ENCODE peak calls at places on chromosomes 13 and 19, in seven cellular contexts. Y is right lobe of liver, D is suprapubic skin, H is breast epithelium, S is stomach, Q is body of pancreas, U is ovary. Z is an unnamed sample.

GRCh38 chr13:30702006-30702405 is 33.3 kb upstream of the ALOX5AP start:
- DNase-seq in Y (no peak), D (no peak), H (no peak), S (no peak), Q (no peak), U (no peak), Z (no peak)

GRCh38 chr19:31255863-31256600 is 93.2 kb downstream of the TSHZ3 start:
- DNase-seq in Y (no peak), D (no peak), H (no peak), S (no peak), Q (no peak), U (no peak), Z (no peak)

GRCh38 chr13:62357887-62358645 is 942.4 kb upstream of the PCDH20 start:
- DNase-seq in Y (no peak), D (no peak), H (no peak), S (no peak), Q (no peak), U (no peak), Z (no peak)

GRCh38 chr19:10334340-10335148 is 1.2 kb upstream of the RAVER1 start:
- DNase-seq in Y (peak; percentile 96), D (peak; percentile 97), H (peak; percentile 98), S (peak; percentile 97), Q (peak; percentile 98), U (peak; percentile 96), Z (peak; percentile 90)

GRCh38 chr13:74647211-74647610 is 513.0 kb upstream of the KLF12 start:
- DNase-seq in Y (no peak), D (no peak), H (no peak), S (no peak), Q (no peak), U (no peak), Z (no peak)

GRCh38 chr19:6108721-6109633 is 1.3 kb downstream of the RFX2 start:
- DNase-seq in Y (peak; percentile 56), D (no peak), H (peak; percentile 60), S (peak; percentile 32), Q (peak; percentile 34), U (peak; percentile 79), Z (peak; percentile 93)

GRCh38 chr13:38180100-38180499 is 169.6 kb upstream of the UFM1 start:
- DNase-seq in Y (no peak), D (no peak), H (no peak), S (no peak), Q (no peak), U (no peak), Z (no peak)

GRCh38 chr13:82356667-82357066 is 1525.6 kb downstream of the SLITRK1 start:
- DNase-seq in Y (no peak), D (no peak), H (no peak), S (no peak), Q (no peak), U (no peak), Z (no peak)

GRCh38 chr19:42547927-42548326 is 19.6 kb upstream of the CEACAM1 start:
- DNase-seq in Y (no peak), D (peak; percentile 35), H (no peak), S (no peak), Q (no peak), U (no peak), Z (no peak)

GRCh38 chr19:6737873-6738725 is 719 bp upstream of the GPR108 start:
- DNase-seq in Y (peak; percentile 96), D (peak; percentile 96), H (peak; percentile 97), S (peak; percentile 99), Q (peak; percentile 99), U (peak; percentile 98), Z (peak; percentile 98)

GRCh38 chr19:33207903-33208302 is 13.8 kb downstream of the LRP3 start:
- DNase-seq in Y (peak; percentile 44), D (no peak), H (no peak), S (no peak), Q (no peak), U (no peak), Z (no peak)

GRCh38 chr13:76936736-76937135 is 11.6 kb upstream of the ACOD1 start:
- DNase-seq in Y (no peak), D (no peak), H (no peak), S (no peak), Q (no peak), U (no peak), Z (no peak)

GRCh38 chr19:6809262-6809661 is 36.8 kb downstream of the VAV1 start:
- DNase-seq in Y (no peak), D (no peak), H (no peak), S (no peak), Q (no peak), U (no peak), Z (no peak)

GRCh38 chr19:53045536-53045935 is 996 bp downstream of the ERVV-2 start:
- DNase-seq in Y (no peak), D (no peak), H (no peak), S (no peak), Q (no peak), U (no peak), Z (no peak)

GRCh38 chr13:113022391-113023216 is 53.6 kb downstream of the MCF2L start:
- DNase-seq in Y (no peak), D (no peak), H (no peak), S (no peak), Q (no peak), U (no peak), Z (no peak)

GRCh38 chr13:111877906-111878305 is 189.0 kb upstream of the SOX1 start:
- DNase-seq in Y (no peak), D (no peak), H (no peak), S (no peak), Q (no peak), U (no peak), Z (no peak)

GRCh38 chr19:56639217-56639616 is 3.7 kb upstream of the SMIM17 start:
- DNase-seq in Y (no peak), D (no peak), H (no peak), S (no peak), Q (no peak), U (no peak), Z (no peak)

GRCh38 chr13:113561417-113562084 is 23.0 kb upstream of the TFDP1 start:
- DNase-seq in Y (no peak), D (peak; percentile 55), H (peak; percentile 34), S (peak; percentile 7), Q (no peak), U (no peak), Z (no peak)

GRCh38 chr13:47628666-47629065 is 372.4 kb downstream of the SUCLA2 start:
- DNase-seq in Y (no peak), D (no peak), H (no peak), S (no peak), Q (no peak), U (no peak), Z (no peak)

GRCh38 chr19:19543101-19543500 is 5.0 kb downstream of the CILP2 start:
- DNase-seq in Y (no peak), D (no peak), H (no peak), S (no peak), Q (no peak), U (no peak), Z (no peak)

GRCh38 chr13:41457589-41458186 is 338 bp downstream of the RGCC start:
- DNase-seq in Y (peak; percentile 42), D (no peak), H (no peak), S (no peak), Q (no peak), U (no peak), Z (no peak)

GRCh38 chr19:6947745-6948144 is 60.4 kb downstream of the ADGRE1 start:
- DNase-seq in Y (no peak), D (no peak), H (no peak), S (no peak), Q (no peak), U (no peak), Z (no peak)

GRCh38 chr19:800360-801029 is 3.2 kb downstream of the PTBP1 start:
- DNase-seq in Y (peak; percentile 71), D (no peak), H (peak; percentile 88), S (peak; percentile 69), Q (peak; percentile 68), U (peak; percentile 21), Z (no peak)

GRCh38 chr13:105341256-105341655 is 1194.2 kb downstream of the EFNB2 start:
- DNase-seq in Y (no peak), D (no peak), H (no peak), S (no peak), Q (no peak), U (no peak), Z (no peak)

GRCh38 chr19:15260939-15261338 is 28.7 kb upstream of the EPHX3 start:
- DNase-seq in Y (no peak), D (no peak), H (no peak), S (no peak), Q (no peak), U (no peak), Z (no peak)
- TF ChIP-seq CTCF in Y (peak; percentile 19), D (peak; percentile 14), H (no peak), S (no peak), Q (no peak), U (no peak), Z (no peak)

DNA sequence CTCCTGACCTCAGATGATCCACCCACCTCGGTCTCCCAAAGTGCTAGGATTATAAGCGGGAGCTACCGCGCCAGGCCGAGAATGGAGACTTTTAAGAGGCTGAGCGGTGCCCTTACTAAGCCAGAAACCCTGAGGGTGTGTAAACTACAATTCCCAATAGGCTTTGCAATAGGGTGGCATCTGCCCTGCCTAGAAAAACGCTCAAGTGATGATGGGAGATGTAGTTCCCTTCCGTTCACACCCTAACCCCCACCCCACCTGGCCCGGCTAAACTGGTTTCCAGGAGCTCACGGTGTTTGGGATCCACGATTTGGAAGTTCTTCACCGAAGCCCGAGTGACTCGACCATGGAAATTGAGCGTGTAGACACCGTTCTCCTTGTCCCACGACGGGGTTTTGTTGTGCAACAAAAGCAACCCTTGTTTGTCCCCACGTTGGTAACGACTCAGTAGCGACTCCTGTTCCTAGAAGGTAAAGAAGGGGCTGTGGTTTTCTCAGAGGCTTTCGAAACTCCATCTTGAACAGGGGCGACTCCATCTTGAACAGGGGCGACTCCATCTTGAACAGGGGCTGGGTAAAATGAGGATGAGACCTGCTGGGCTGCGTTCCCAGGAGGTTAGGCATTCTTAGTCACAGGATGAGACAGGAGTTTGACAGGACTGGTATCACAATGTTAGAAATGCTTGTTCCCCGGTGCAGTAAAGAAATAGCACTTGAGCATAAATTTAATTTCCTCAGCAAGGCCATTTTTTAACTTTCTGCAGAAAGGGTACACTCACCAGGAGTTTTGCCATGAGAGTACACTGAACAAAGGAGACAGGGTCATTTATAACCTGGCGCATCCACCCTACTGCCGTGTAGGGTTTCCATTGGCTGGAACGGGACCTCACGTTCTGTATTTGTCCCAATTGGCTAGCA is 9.8 kb downstream of the PPP1R15A start:
- DNase-seq in Y (no peak), D (no peak), H (no peak), S (no peak), Q (no peak), U (no peak), Z (no peak)
- TF ChIP-seq POLR2A in Y (no peak), D (no peak), H (no peak), S (no peak), Q (no peak), U (no peak), Z (no peak)

DNA sequence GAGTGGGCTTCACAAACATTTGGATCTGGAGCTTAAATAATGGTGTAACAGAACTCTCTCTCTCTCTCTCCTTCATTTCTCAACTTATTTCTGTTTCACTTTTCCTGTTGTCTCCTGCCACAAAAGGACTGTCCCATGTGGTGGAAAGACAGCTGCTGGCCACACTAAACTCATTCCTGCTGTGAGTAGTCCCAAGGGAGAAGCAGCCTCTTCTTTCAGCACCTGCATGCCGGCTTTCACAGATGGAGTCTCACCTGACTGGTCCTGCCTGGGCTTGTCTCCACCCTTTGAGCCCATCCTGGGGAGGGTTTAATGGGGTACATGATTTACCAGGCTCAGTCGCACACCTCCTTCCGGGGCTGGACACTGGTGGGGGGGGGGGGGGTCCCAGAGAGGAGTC is 31.8 kb upstream of the IRS2 start:
- DNase-seq in Y (no peak), D (no peak), H (no peak), S (no peak), Q (no peak), U (no peak), Z (no peak)
- H3K4me3 ChIP-seq in Y (no peak overlapping the region), D (no peak overlapping the region), H (peak overlapping the region; percentile 27), S (no peak overlapping the region), Q (no peak overlapping the region), U (no peak overlapping the region), Z (no peak overlapping the region)

GRCh38 chr19:18488403-18488723 is 33.5 kb downstream of the ELL start:
- DNase-seq in Y (no peak), D (no peak), H (no peak), S (no peak), Q (no peak), U (no peak), Z (no peak)
- TF ChIP-seq CTCF in Y (no peak), D (peak; percentile 61), H (no peak), S (no peak), Q (no peak), U (no peak), Z (no peak)

Z was measured in lower leg skin.